ENCODE peak calls at places on chromosomes 4 and X, in ten cellular contexts. W, G, C, O, M, J, K, A, P and Q are unnamed samples.

GRCh38 chr4:94722748-94723147 is 35.0 kb upstream of the BMPR1B start:
- DNase-seq in P (no peak), A (no peak), W (no peak), C (no peak), J (no peak), M (no peak), K (no peak), O (no peak), G (no peak), Q (no peak)

GRCh38 chr4:155071962-155072361 is 136.5 kb upstream of the NPY2R start:
- DNase-seq in G (no peak), P (no peak), O (no peak), M (no peak), J (no peak), K (no peak), C (no peak), A (no peak), W (no peak), Q (no peak)

GRCh38 chr4:26433556-26433955 is 56.7 kb downstream of the CCKAR start:
- DNase-seq in M (no peak), C (no peak), A (no peak), W (no peak), P (no peak), J (no peak), G (no peak), K (no peak), O (no peak), Q (no peak)

GRCh38 chr4:14902337-14902736 is 99.9 kb upstream of the CPEB2 start:
- DNase-seq in J (no peak), C (no peak), K (no peak), O (no peak), M (no peak), W (no peak), G (no peak), P (no peak), A (no peak), Q (no peak)

GRCh38 chrX:34656842-34657780 is at the start of gene TMEM47:
- DNase-seq in J (peak; percentile 84), C (peak; percentile 21), O (peak; percentile 38), G (peak; percentile 18), A (peak; percentile 77), P (peak; percentile 91), K (peak; percentile 73), M (peak; percentile 71), W (peak; percentile 86), Q (no peak)

GRCh38 chr4:159201168-159201567 is 98.3 kb downstream of the RAPGEF2 start:
- DNase-seq in G (no peak), O (no peak), A (no peak), C (no peak), M (no peak), K (no peak), J (no peak), W (no peak), P (no peak), Q (no peak)

GRCh38 chr4:3041192-3042142 is 32.9 kb downstream of the HTT-AS start:
- DNase-seq in M (peak; percentile 21), A (no peak), O (peak; percentile 69), P (no peak), C (no peak), W (peak; percentile 79), G (peak; percentile 17), J (peak; percentile 37), K (no peak), Q (peak; percentile 84)

GRCh38 chr4:2803624-2804448 is 11.0 kb downstream of the SH3BP2 start:
- DNase-seq in K (peak; percentile 48), A (no peak), M (no peak), O (no peak), J (no peak), G (no peak), W (peak; percentile 65), P (no peak), C (no peak), Q (peak; percentile 98)

GRCh38 chrX:120302434-120302833 is 8.8 kb downstream of the TMEM255A start:
- DNase-seq in A (no peak), P (no peak), M (no peak), C (no peak), G (peak; percentile 19), O (no peak), K (peak; percentile 3), J (peak; percentile 10), W (no peak), Q (peak; percentile 78)

GRCh38 chrX:11666180-11666579 is 460 bp upstream of the ARHGAP6 start:
- DNase-seq in O (no peak), W (no peak), C (no peak), J (peak; percentile 29), M (peak; percentile 15), A (peak; percentile 24), P (peak; percentile 63), G (no peak), K (no peak), Q (no peak)

GRCh38 chr4:123659262-123659661 is 262.7 kb downstream of the SPRY1 start:
- DNase-seq in P (no peak), O (no peak), W (no peak), C (no peak), G (no peak), A (no peak), M (no peak), J (no peak), K (no peak), Q (no peak)

GRCh38 chr4:32215277-32215676 is 1495.1 kb downstream of the PCDH7 start:
- DNase-seq in K (no peak), C (no peak), O (no peak), J (no peak), M (no peak), A (no peak), P (no peak), W (no peak), G (no peak), Q (no peak)

GRCh38 chr4:182562350-182562749 is 319.1 kb downstream of the TENM3 start:
- DNase-seq in A (no peak), P (no peak), J (no peak), C (no peak), O (no peak), W (no peak), M (no peak), K (no peak), G (no peak), Q (no peak)

GRCh38 chr4:111274060-111274459 is 651.2 kb upstream of the PITX2 start:
- DNase-seq in A (no peak), W (no peak), G (no peak), C (no peak), P (no peak), M (no peak), K (no peak), J (no peak), O (no peak), Q (no peak)

GRCh38 chr4:142091691-142092182 is 455.4 kb downstream of the IL15 start:
- DNase-seq in J (no peak), C (peak; percentile 74), A (no peak), M (peak; percentile 98), K (peak; percentile 94), W (peak; percentile 66), P (no peak), O (no peak), G (no peak), Q (no peak)

GRCh38 chr4:21512351-21512750 is 436.2 kb downstream of the KCNIP4 start:
- DNase-seq in J (no peak), G (no peak), W (no peak), M (peak; percentile 49), P (peak; percentile 7), K (peak; percentile 55), A (peak; percentile 3), O (no peak), C (no peak), Q (no peak)

GRCh38 chrX:155938132-155938531 is 57.0 kb downstream of the VAMP7 start:
- DNase-seq in W (no peak), A (no peak), P (no peak), M (no peak), C (no peak), K (no peak), O (no peak), G (no peak), J (no peak), Q (no peak)
- TF ChIP-seq CTCF in W (no peak), A (no peak), P (no peak), M (no peak), C (no peak), K (no peak), O (no peak), G (no peak), J (no peak), Q (no peak)

DNA sequence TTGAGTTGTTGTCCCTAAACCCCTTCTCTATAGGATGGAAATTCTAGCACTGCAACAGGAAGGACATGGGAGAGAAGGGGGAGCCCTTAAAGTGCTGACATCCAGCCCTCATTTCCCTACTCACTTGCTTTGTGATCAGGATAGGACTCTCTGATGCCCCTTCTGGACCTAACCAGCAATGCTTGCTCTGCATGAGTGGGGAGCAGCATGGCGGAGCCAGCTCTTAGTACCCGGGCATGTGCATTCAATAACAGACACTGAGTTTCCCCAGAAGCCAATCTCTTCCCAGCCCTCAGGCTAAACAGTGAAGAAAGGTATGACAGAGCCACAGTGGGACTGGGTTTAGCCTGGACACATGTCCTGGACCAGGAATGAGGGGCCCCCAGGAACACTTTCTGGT is 14.0 kb downstream of the SOD3 start:
- DNase-seq in K (peak; percentile 6), W (no peak), G (no peak), A (no peak), C (no peak), P (no peak), J (peak; percentile 45), M (no peak), O (no peak), Q (no peak)
- TF ChIP-seq CTCF in K (no peak), W (no peak), G (no peak), A (no peak), C (peak; percentile 20), P (no peak), J (no peak), M (no peak), O (no peak), Q (no peak)

DNA sequence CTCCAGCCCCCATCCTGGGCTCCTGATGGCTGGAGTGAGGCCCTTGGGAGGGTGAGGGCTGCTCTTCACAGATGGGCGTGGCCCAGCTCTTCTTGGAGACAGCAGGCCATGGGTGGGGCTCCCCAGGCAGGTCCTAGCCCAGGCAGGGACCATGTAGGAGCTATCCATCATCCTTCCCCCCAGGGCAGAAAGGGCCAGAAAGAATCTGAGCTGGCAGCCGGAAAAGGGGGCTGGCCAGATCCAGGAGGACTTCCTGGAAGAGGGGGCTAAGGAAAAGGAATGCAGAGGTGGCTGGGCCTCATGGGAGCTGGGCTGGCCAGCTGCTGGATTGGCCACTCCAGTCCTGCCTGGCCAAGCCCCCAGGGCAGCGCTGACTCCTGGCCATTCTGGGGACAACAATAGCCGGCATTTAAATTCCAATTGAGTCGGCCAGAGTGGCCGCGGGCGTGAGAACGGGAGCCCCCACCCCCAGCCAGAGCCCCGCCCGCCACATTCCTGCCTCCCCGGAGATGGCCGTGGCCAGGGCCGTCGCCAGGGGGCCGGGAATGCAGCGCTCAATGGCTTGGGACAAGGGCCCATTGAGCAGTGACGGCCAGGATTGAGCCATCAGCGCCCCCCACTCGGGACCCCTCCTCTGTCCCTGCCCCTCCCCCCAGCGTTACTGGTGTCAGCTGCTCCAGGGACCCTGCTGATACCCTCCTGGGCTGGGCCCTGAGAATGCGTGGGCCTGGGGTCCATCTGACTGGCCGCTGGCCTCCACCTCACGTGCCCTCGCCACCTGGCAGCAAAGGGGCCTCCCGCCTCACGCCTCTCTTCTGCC is 15.1 kb upstream of the FGFR3 start:
- DNase-seq in P (peak; percentile 81), C (no peak), W (no peak), K (peak; percentile 62), O (no peak), M (peak; percentile 5), J (peak; percentile 91), A (peak; percentile 88), G (no peak), Q (no peak)
- TF ChIP-seq CTCF in P (no peak), C (peak; percentile 17), W (no peak), K (no peak), O (no peak), M (no peak), J (no peak), A (peak; percentile 56), G (no peak), Q (no peak)

GRCh38 chr4:58723954-58724353 is 1613.8 kb upstream of the IGFBP7 start:
- DNase-seq in A (no peak), O (no peak), M (no peak), K (no peak), P (no peak), G (no peak), W (no peak), C (no peak), J (no peak), Q (peak; percentile 22)
- TF ChIP-seq CTCF in A (no peak), O (no peak), M (no peak), K (no peak), P (no peak), G (no peak), W (no peak), C (no peak), J (no peak), Q (no peak)